ENCODE peak calls at places on chromosomes 1 and 21, in eight cellular contexts. U is heart left ventricle; L is cardiac muscle cell; A is CD8-positive, alpha-beta T cell; J is heart right ventricle; W is stomach; M is A673; D is right atrium auricular region. R is an unnamed sample. For H3K36me3 and H3K4me1, the result is how much of the 10 kb centered on the place peaks cover.

GRCh38 chr1:239819075-239819474 is 272.6 kb upstream of the FMN2 start:
- DNase-seq in J (no peak), D (no peak), W (no peak), L (no peak), U (no peak), M (no peak), A (no peak), R (no peak)

GRCh38 chr1:219659682-219660081 is 46.8 kb upstream of the ZC3H11B start:
- DNase-seq in D (no peak), L (peak), U (no peak), J (no peak), M (peak), W (no peak), A (no peak), R (no peak)

GRCh38 chr1:225480825-225481434 is 53.1 kb upstream of the LBR start:
- DNase-seq in D (peak), J (no peak), M (peak), L (peak), A (peak), U (no peak), W (peak), R (peak)

GRCh38 chr1:207021139-207021861 is 11.3 kb downstream of the C1orf116 start:
- DNase-seq in U (no peak), A (no peak), M (no peak), D (no peak), J (no peak), L (peak), W (no peak), R (no peak)

GRCh38 chr1:109274533-109275476 is 8.1 kb downstream of the PSRC1 start:
- DNase-seq in D (peak), M (no peak), W (peak), U (no peak), A (no peak), J (no peak), L (no peak), R (peak)

GRCh38 chr1:191343816-191344215 is 814.4 kb upstream of the RGS18 start:
- DNase-seq in M (no peak), W (no peak), J (no peak), A (no peak), L (peak), U (no peak), D (no peak), R (no peak)

GRCh38 chr1:88455857-88456256 is 228.2 kb upstream of the PKN2 start:
- DNase-seq in U (no peak), J (no peak), A (no peak), D (no peak), L (no peak), W (no peak), M (no peak), R (no peak)

GRCh38 chr1:215151841-215152240 is 69.3 kb downstream of the KCNK2 start:
- DNase-seq in W (no peak), A (no peak), U (no peak), M (no peak), J (no peak), L (no peak), D (no peak), R (no peak)

GRCh38 chr1:198681247-198681646 is 42.4 kb downstream of the PTPRC start:
- DNase-seq in D (no peak), M (peak), U (no peak), W (no peak), A (no peak), L (peak), J (no peak), R (no peak)

GRCh38 chr1:207752456-207753132 is 740 bp downstream of the CD46 start:
- DNase-seq in W (peak), L (peak), J (peak), A (no peak), U (no peak), M (no peak), D (no peak), R (peak)

GRCh38 chr1:86860020-86860419 is 53.9 kb downstream of the SELENOF start:
- DNase-seq in L (no peak), D (no peak), J (no peak), W (no peak), A (no peak), U (no peak), M (no peak), R (no peak)

GRCh38 chr1:37575692-37576091 is 19.0 kb downstream of the DNALI1 start:
- DNase-seq in M (no peak), L (peak), W (no peak), J (no peak), A (no peak), D (no peak), U (no peak), R (no peak)

GRCh38 chr1:27632387-27633297 is 2.3 kb downstream of the FGR start:
- DNase-seq in M (no peak), J (no peak), D (no peak), W (no peak), A (no peak), L (no peak), U (no peak), R (no peak)

GRCh38 chr1:17287377-17287776 is 20.6 kb upstream of the PADI4 start:
- DNase-seq in J (no peak), D (no peak), A (no peak), U (no peak), L (peak), W (no peak), M (peak), R (no peak)

GRCh38 chr21:27647401-27647800 is 680.5 kb upstream of the ADAMTS5 start:
- DNase-seq in U (no peak), W (no peak), J (no peak), A (no peak), D (no peak), L (peak), M (no peak), R (no peak)

GRCh38 chr1:59691261-59691660 is 123.5 kb upstream of the HOOK1 start:
- DNase-seq in A (no peak), M (no peak), L (peak), J (peak), D (no peak), U (no peak), W (no peak), R (no peak)

GRCh38 chr1:116377564-116378529 is 4.8 kb downstream of the ATP1A1 start:
- DNase-seq in L (peak), A (peak), M (peak), J (peak), W (no peak), U (peak), D (peak), R (peak)
- H3K36me3 ChIP-seq in L (under half), A (under half), M (half or more), J (under half), W (under half), U (under half), D (under half), R (under half)

DNA sequence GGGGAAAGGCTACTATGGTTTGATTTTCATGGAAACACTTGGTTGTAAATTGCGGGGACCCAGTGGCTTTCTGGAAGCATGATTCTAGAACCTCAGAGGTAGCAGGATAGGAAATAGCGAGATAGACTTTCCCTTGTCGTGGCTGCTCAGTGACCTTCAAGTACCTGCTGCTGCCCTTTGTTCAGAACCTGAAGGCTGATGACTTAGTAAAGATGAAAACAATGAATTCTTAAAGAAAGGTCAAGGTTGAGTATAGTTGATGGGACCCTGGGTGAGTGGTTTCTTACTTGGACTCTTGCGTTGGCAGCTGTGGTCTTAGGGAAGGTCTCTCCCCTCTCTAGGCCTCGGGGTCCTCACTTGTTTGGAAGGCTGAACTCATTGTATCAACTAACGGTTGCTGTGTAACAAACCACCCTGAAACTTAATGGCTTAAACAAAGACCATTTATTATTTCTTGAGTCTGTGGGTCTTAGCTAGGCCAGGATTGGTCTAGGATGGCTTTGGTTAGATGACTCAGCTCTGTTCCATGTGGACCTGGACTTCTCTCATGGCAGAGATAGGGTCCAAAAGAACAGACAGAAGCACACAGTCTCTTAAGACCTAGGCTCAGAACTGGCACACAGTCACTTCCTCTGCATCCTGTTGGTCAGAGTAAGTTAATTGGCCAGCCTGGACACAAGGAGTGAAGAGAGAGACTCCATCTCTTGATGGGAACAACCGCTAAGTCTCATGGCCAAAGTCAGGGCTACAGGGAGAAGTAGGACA is 89.2 kb upstream of the SELENON start:
- DNase-seq in W (no peak), D (no peak), J (no peak), A (no peak), L (no peak), U (no peak), M (no peak), R (no peak)
- H3K4me1 ChIP-seq in W (half or more), D (under half), J (under half), A (under half), L (under half), U (under half), M (under half), R (under half)

GRCh38 chr1:35605882-35606182 is 32.7 kb downstream of the TFAP2E start:
- DNase-seq in U (no peak), D (no peak), M (no peak), A (no peak), L (peak), W (no peak), J (no peak), R (no peak)

GRCh38 chr1:35615440-35615839 is 25.9 kb downstream of the PSMB2 start:
- DNase-seq in D (no peak), J (no peak), W (no peak), L (no peak), A (no peak), U (no peak), M (peak), R (no peak)

GRCh38 chr1:35611655-35612054 is 29.7 kb downstream of the PSMB2 start:
- DNase-seq in J (no peak), M (no peak), W (no peak), A (no peak), L (no peak), U (no peak), D (no peak), R (no peak)
- H3K36me3 ChIP-seq in J (under half), M (under half), W (half or more), A (under half), L (under half), U (under half), D (under half), R (under half)

DNA sequence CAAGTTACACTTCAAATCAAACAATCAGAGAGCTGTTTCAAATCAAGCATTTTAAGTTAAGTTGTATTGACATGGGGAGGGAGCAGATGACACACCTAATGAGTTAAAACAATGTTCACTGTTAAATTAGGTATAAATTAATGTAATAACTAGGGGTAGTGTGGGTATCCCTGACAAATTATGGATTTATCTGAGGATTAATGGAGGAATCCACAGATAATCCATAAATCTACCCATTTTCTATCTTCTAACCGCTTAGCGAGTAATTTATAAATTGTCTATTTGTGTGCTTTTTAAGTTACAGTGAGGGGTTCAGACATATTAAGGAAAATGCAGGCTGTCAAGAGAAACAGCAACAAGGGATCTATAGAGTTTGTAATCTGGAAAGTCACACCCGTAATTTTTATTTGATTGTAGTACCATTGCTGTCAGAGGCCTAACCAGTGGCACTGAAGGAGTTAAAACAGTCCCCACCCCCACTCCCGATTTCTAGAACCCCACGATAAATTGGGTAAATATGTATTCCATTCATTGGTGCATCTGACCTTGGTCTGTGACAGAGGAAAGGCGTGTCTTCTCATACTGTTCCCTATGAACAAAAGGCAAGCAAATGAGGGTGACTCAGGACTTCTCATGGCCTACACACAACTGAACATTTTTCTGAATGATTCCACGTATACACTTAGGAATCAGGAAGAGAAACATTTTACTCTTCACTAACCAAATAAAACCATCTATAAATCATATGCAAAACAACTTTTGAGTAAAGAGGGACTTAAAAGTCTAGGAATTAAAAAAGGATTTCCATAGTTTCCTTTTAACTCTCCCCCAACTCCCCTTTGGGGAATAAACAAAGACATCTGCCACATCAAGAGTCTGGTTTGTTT is 7.4 kb downstream of the IRF2BP2 start:
- DNase-seq in W (peak), M (peak), A (no peak), U (no peak), L (peak), D (peak), J (peak), R (peak)
- H3K4me1 ChIP-seq in W (half or more), M (half or more), A (half or more), U (half or more), L (under half), D (under half), J (half or more), R (under half)

DNA sequence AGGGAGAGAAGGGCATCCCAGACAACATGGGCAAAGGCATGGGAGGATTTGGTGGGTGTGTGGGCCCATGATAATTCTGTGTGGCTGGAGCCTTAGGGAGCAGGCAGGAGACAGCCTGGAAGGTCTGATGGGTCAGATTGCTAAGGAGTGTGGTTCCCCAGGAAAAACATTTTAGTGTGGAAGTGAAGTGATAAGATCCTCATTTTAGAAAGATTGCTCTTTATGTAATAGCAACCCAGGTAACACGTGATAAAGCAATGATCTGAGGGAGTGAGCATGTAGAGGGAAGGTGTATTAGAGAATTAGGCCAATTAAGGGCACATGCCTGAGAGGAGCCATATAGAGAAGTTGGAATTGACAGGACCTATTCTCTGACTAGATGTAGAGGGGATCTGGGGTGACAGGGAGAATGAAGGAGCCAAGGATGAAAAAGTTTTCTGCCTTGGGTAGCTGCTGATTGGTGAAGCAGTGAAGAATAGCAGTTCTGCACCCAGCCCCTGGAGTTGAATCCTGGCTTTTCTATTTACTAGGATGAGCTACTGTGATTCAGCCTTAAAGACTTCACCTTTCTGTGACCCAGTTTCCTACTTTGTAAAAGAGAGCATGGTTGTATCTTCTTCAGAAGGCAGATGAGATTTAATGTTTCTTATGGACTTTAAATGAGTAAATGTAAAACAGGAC is 18.7 kb upstream of the SLAMF6 start:
- DNase-seq in A (no peak), U (no peak), D (no peak), L (no peak), W (no peak), M (no peak), J (no peak), R (no peak)
- H3K36me3 ChIP-seq in A (under half), U (under half), D (under half), L (under half), W (under half), M (under half), J (under half), R (under half)

GRCh38 chr21:34074283-34075098 is 1.1 kb downstream of the MRPS6 start:
- DNase-seq in W (no peak), A (no peak), D (no peak), J (no peak), M (no peak), L (peak), U (no peak), R (peak)
- H3K4me1 ChIP-seq in W (half or more), A (half or more), D (under half), J (half or more), M (under half), L (under half), U (under half), R (under half)

DNA sequence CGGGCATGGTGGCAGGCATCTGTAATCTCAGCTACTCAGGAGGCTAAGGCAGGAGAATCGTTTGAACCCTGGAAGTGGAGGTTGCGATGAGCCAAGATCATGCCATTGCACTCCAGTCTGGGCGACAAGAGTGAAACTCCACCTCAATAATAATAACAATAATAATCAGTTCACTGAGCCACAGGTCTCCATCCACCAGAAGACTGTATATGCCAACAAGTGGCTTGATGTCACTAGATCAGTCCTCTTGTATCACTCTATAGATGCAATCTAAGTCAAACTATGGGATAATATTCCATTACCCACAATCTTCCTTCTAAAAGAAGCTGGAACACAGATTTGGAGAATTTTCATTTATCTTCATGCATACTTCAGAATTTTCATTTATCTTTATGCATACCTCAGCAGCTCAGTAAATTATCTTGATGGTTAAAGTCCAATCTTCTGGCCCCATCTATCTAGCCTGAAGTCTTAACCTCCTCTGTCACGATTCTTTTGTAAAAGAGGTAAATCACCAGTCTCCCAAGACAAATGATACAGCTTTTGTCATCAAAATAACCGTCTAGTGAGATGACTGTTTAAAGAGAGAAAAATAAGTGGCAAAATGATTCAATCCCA is 61.8 kb downstream of the PUM1 start:
- DNase-seq in U (no peak), M (no peak), D (no peak), L (no peak), A (no peak), J (no peak), W (no peak), R (no peak)
- H3K36me3 ChIP-seq in U (under half), M (under half), D (under half), L (under half), A (under half), J (under half), W (half or more), R (under half)

DNA sequence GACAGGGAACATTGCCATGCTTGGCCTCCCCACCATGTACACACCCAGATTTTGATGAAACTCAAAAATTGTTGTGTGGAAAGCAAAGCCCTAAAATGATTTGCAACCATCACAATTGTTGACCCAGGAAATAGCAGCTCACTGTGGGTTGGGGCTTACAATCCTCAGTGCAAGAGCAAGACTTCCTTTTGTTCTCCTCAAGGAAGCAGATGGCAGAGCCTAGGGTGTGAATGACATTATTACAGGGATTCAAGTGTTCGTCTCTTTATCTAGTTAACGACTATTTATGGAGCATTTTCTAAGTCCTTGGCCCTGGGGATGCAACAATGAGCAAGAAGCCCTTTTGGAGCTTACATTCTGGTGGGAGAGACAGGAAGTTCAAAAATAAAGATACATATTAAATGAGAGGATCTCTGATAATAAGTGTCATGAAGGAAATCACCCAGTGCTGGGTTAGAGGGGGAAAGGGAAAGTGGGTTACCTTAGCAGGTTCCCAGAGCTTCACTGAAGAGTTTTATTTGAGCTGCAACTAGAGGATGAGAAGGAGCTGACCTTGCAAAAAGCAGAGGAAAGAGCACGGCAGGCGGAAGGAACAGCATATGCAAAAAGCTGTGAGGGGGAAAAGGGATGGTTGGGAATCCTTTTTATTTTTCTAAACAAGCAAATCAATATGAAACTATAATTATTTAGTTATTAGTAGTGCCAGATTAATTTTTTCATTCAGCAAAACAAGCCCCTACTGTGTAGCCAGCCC is 38.5 kb upstream of the ID3 start:
- DNase-seq in U (no peak), D (no peak), M (peak), W (no peak), J (no peak), A (no peak), L (no peak), R (no peak)
- H3K4me1 ChIP-seq in U (under half), D (under half), M (under half), W (under half), J (under half), A (half or more), L (under half), R (under half)

GRCh38 chr1:201370500-201370899 is 7.0 kb downstream of the TNNT2 start:
- DNase-seq in A (no peak), L (no peak), W (no peak), D (no peak), M (no peak), J (no peak), U (no peak), R (no peak)

GRCh38 chr1:201369209-201369608 is 8.3 kb downstream of the TNNT2 start:
- DNase-seq in M (no peak), J (peak), D (no peak), U (no peak), L (no peak), A (no peak), W (no peak), R (no peak)

GRCh38 chr1:201374376-201374775 is 3.1 kb downstream of the TNNT2 start:
- DNase-seq in D (no peak), A (no peak), W (no peak), L (no peak), U (no peak), M (no peak), J (no peak), R (no peak)

GRCh38 chr1:201375169-201375568 is 2.3 kb downstream of the TNNT2 start:
- DNase-seq in D (no peak), U (no peak), J (no peak), L (no peak), W (no peak), M (no peak), A (no peak), R (no peak)

GRCh38 chr1:201371841-201372240 is 5.6 kb downstream of the TNNT2 start:
- DNase-seq in U (no peak), D (no peak), M (no peak), L (no peak), W (no peak), J (no peak), A (no peak), R (no peak)
- H3K36me3 ChIP-seq in U (under half), D (half or more), M (under half), L (half or more), W (under half), J (under half), A (under half), R (under half)

GRCh38 chr1:2303016-2303775 is 75.1 kb downstream of the SKI start:
- DNase-seq in D (no peak), W (no peak), M (no peak), L (no peak), A (no peak), U (no peak), J (no peak), R (no peak)
- H3K4me1 ChIP-seq in D (under half), W (half or more), M (half or more), L (under half), A (under half), U (half or more), J (half or more), R (under half)

R was measured in colonic mucosa.